ENCODE peak calls at places on chromosomes 11 and 22, in six cellular contexts. D is H1; P is CD8-positive, alpha-beta T cell; S is fibroblast of lung; A is IMR-90; C is small intestine. E is an unnamed sample.
A peak's percentile ranks its signal among the peaks of the same experiment; 100 is the strongest.

GRCh38 chr11:122103366-122103765 is 12.6 kb downstream of the BLID start:
- DNase-seq in A (peak; percentile 61), P (no peak), D (no peak), C (no peak), S (peak; percentile 52), E (no peak)

GRCh38 chr11:112524808-112525207 is 264.1 kb upstream of the PLET1 start:
- DNase-seq in P (no peak), S (no peak), C (no peak), A (no peak), D (no peak), E (no peak)

GRCh38 chr22:23684561-23685031 is 6.2 kb upstream of the RGL4 start:
- DNase-seq in C (no peak), S (peak; percentile 49), A (peak; percentile 29), P (no peak), D (no peak), E (no peak)

GRCh38 chr22:49825944-49826602 is 1.6 kb downstream of the BRD1 start:
- DNase-seq in D (no peak), A (peak; percentile 72), C (peak; percentile 76), P (peak; percentile 66), S (peak; percentile 47), E (peak; percentile 52)

GRCh38 chr22:45263790-45264269 is 20.9 kb upstream of the UPK3A start:
- DNase-seq in A (peak; percentile 84), S (peak; percentile 78), D (no peak), P (no peak), C (no peak), E (no peak)

GRCh38 chr22:27621671-27622070 is 179.9 kb downstream of the MN1 start:
- DNase-seq in A (no peak), D (no peak), C (no peak), P (no peak), S (no peak), E (no peak)

GRCh38 chr22:32764330-32765116 is 37.0 kb upstream of the TIMP3 start:
- DNase-seq in P (no peak), C (no peak), D (no peak), S (peak; percentile 95), A (peak; percentile 96), E (no peak)

GRCh38 chr22:18154821-18155390 is 4.9 kb downstream of the USP18 start:
- DNase-seq in C (no peak), S (no peak), A (no peak), D (no peak), P (no peak), E (no peak)

GRCh38 chr11:56876621-56877312 is 111.9 kb upstream of the OR5AK2 start:
- DNase-seq in D (no peak), S (no peak), P (no peak), C (peak; percentile 49), A (peak; percentile 1), E (no peak)

GRCh38 chr22:24390576-24390975 is 36.8 kb upstream of the ADORA2A start:
- DNase-seq in S (no peak), A (no peak), C (no peak), P (no peak), D (no peak), E (no peak)

GRCh38 chr11:69969890-69970784 is 108.0 kb upstream of the ANO1 start:
- DNase-seq in C (peak; percentile 25), D (no peak), S (no peak), P (no peak), A (no peak), E (no peak)

GRCh38 chr11:117856252-117856651 is 20.2 kb downstream of the FXYD6 start:
- DNase-seq in A (no peak), D (no peak), C (no peak), S (no peak), P (no peak), E (no peak)

GRCh38 chr11:107359701-107360100 is 97.9 kb downstream of the CWF19L2 start:
- DNase-seq in A (peak; percentile 14), S (no peak), C (no peak), D (no peak), P (no peak), E (no peak)

GRCh38 chr22:29744902-29745301 is 21.9 kb downstream of the ZMAT5 start:
- DNase-seq in A (peak; percentile 70), P (no peak), C (no peak), D (no peak), S (peak; percentile 59), E (no peak)

GRCh38 chr22:45101828-45102227 is 61.9 kb upstream of the NUP50 start:
- DNase-seq in D (no peak), S (peak; percentile 76), C (peak; percentile 57), P (no peak), A (peak; percentile 72), E (peak; percentile 6)

GRCh38 chr11:28834877-28835276 is 726.7 kb downstream of the METTL15 start:
- DNase-seq in P (no peak), C (no peak), S (peak; percentile 72), D (no peak), A (peak; percentile 97), E (no peak)

GRCh38 chr11:127804775-127805446 is 782.4 kb downstream of the ETS1 start:
- DNase-seq in P (no peak), A (no peak), D (no peak), C (peak; percentile 25), S (no peak), E (no peak)

GRCh38 chr11:125457814-125458343 is 38.2 kb downstream of the FEZ1 start:
- DNase-seq in D (no peak), A (peak; percentile 81), C (peak; percentile 9), P (no peak), S (peak; percentile 76), E (no peak)

GRCh38 chr22:31223786-31224191 is 11.7 kb downstream of the LIMK2 start:
- DNase-seq in S (no peak), A (no peak), D (no peak), P (no peak), C (no peak), E (no peak)

GRCh38 chr22:27970596-27971220 is 51.7 kb upstream of the PITPNB start:
- DNase-seq in A (peak; percentile 54), D (no peak), S (peak; percentile 21), C (no peak), P (no peak), E (no peak)

GRCh38 chr11:18608373-18608772 is 8.8 kb downstream of the MISFA start:
- DNase-seq in A (peak; percentile 19), C (peak; percentile 43), S (peak; percentile 13), P (no peak), D (no peak), E (no peak)

GRCh38 chr11:24391165-24391564 is 105.7 kb upstream of the LUZP2 start:
- DNase-seq in P (no peak), A (peak; percentile 87), C (no peak), S (peak; percentile 78), D (no peak), E (no peak)

GRCh38 chr11:65650547-65651338 is 12.0 kb downstream of the RELA start:
- DNase-seq in C (no peak), S (no peak), D (no peak), P (no peak), A (no peak), E (no peak)

GRCh38 chr11:90189011-90189410 is 33.8 kb downstream of the CHORDC1 start:
- DNase-seq in C (no peak), P (no peak), A (no peak), D (no peak), S (no peak), E (no peak)
- H3K4me3 ChIP-seq in C (no peak overlapping the region), P (no peak overlapping the region), A (no peak overlapping the region), D (no peak overlapping the region), S (no peak overlapping the region), E (no peak overlapping the region)

DNA sequence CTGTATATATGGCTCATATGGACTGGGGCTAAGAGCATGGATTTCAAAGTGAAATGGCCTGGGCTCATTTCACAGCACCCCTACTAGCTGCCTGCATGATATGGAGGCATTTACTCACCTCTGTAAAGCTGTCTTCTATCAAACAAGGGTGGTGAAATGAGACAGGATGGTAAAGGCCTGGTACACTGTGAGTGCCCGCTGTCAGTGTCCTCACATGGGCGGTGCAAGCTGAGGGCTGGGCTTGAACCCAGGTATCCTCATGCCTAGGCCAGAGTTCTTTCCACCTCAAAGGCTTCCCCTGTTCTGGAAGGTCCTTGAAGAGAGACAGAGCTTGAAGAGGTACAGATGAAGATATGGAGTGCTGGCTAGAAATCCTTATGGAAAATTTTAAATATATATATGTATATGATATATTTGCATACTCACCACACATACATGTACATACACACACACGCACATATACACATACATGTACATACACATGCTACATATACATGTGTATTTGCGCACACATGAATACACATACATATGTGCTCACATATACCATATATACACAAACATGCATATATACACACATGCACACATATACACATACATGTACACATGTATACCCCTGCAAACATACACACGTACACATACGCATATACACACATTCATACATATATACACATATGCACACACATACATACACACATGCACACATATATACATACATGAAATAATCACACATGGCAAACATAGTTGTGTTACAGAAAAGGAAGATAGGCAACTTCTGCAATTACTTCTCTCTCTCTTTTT is 44.7 kb downstream of the MICAL2 start:
- DNase-seq in P (no peak), S (no peak), A (no peak), C (no peak), D (no peak), E (no peak)
- H3K27ac ChIP-seq in P (no peak overlapping the region), S (no peak overlapping the region), A (no peak overlapping the region), C (no peak overlapping the region), D (no peak overlapping the region), E (no peak overlapping the region)

GRCh38 chr22:41840216-41840615 is 7.3 kb downstream of the SREBF2 start:
- DNase-seq in D (no peak), S (no peak), C (no peak), A (no peak), P (no peak), E (no peak)

GRCh38 chr22:41833369-41834004 is 582 bp downstream of the SREBF2 start:
- DNase-seq in A (no peak), S (peak; percentile 20), C (peak; percentile 49), P (peak; percentile 66), D (no peak), E (peak; percentile 40)

GRCh38 chr22:41838842-41839618 is 6.1 kb downstream of the SREBF2 start:
- DNase-seq in A (no peak), S (no peak), P (no peak), C (no peak), D (no peak), E (no peak)

GRCh38 chr22:41834005-41834975 is 1.4 kb downstream of the SREBF2 start:
- DNase-seq in A (no peak), C (no peak), P (no peak), S (no peak), D (no peak), E (no peak)

DNA sequence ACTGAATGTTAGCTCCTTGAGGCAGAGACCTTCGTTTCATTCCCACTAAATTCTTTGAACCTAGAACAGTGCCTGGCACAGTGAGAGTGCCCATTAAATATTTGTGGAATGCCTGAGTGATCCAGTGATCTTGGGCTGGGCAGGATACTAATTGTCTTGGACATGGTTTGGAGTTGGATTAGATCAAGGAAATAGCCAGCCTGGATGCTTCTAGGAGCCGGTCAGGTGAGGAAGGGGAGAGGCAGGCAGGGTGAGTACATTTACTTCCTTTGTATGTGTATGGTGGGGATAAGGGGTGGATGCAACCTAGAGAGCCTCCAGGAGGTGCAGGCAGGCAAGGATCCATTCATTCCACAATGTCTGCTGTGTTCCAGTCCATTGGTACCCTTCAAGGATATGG is 3.6 kb downstream of the SREBF2 start:
- DNase-seq in S (no peak), A (no peak), P (no peak), C (no peak), D (no peak), E (no peak)
- H3K4me3 ChIP-seq in S (no peak overlapping the region), A (no peak overlapping the region), P (no peak overlapping the region), C (no peak overlapping the region), D (no peak overlapping the region), E (no peak overlapping the region)

GRCh38 chr11:34648036-34648435 is 27.1 kb downstream of the EHF start:
- DNase-seq in S (no peak), A (no peak), D (no peak), C (no peak), P (no peak), E (no peak)
- H3K27ac ChIP-seq in S (no peak overlapping the region), A (no peak overlapping the region), D (no peak overlapping the region), C (no peak overlapping the region), P (no peak overlapping the region), E (no peak overlapping the region)